ENCODE peak calls at places on chromosomes 7 and 10, in nine cellular contexts. One of them, this sample, is unnamed.
A peak's percentile ranks its signal among the peaks of the same experiment; 100 is the strongest.

GRCh38 chr10:86673827-86674581 is 5.7 kb downstream of the LDB3 start:
- DNase-seq in stimulated activated effector memory CD8-positive, alpha-beta T cell treated with anti-CD3 and anti-CD28 coated beads, Interleukin-12 subunit alpha, Interleukin-12 subunit beta, amount 100 ng/mL, for 72 hours: no peak
- DNase-seq in caudate nucleus: peak; percentile 28
- DNase-seq in dorsolateral prefrontal cortex: peak; percentile 49
- DNase-seq in activated CD4-positive, alpha-beta T cell treated with anti-CD3 and anti-CD28 coated beads for 24 hours: no peak
- DNase-seq in nephron progenitor cell: no peak
- DNase-seq in HepG2: no peak
- DNase-seq in EH: no peak
- DNase-seq in cardiac muscle cell: no peak
- DNase-seq in this sample: no peak

GRCh38 chr10:74056081-74056818 is 58.3 kb downstream of the VCL start:
- DNase-seq in dorsolateral prefrontal cortex: no peak
- DNase-seq in caudate nucleus: no peak
- DNase-seq in activated CD4-positive, alpha-beta T cell treated with anti-CD3 and anti-CD28 coated beads for 24 hours: no peak
- DNase-seq in EH: peak; percentile 77
- DNase-seq in nephron progenitor cell: no peak
- DNase-seq in HepG2: peak; percentile 65
- DNase-seq in cardiac muscle cell: peak; percentile 43
- DNase-seq in stimulated activated effector memory CD8-positive, alpha-beta T cell treated with anti-CD3 and anti-CD28 coated beads, Interleukin-12 subunit alpha, Interleukin-12 subunit beta, amount 100 ng/mL, for 72 hours: no peak
- DNase-seq in this sample: no peak

GRCh38 chr10:23314835-23315239 is 29.8 kb downstream of the C10orf67 start:
- DNase-seq in nephron progenitor cell: peak; percentile 50
- DNase-seq in stimulated activated effector memory CD8-positive, alpha-beta T cell treated with anti-CD3 and anti-CD28 coated beads, Interleukin-12 subunit alpha, Interleukin-12 subunit beta, amount 100 ng/mL, for 72 hours: peak; percentile 31
- DNase-seq in cardiac muscle cell: peak; percentile 82
- DNase-seq in dorsolateral prefrontal cortex: no peak
- DNase-seq in activated CD4-positive, alpha-beta T cell treated with anti-CD3 and anti-CD28 coated beads for 24 hours: no peak
- DNase-seq in HepG2: peak; percentile 64
- DNase-seq in caudate nucleus: no peak
- DNase-seq in EH: peak; percentile 84
- DNase-seq in this sample: peak; percentile 49

GRCh38 chr7:38744746-38745145 is 113.6 kb upstream of the AMPH start:
- DNase-seq in dorsolateral prefrontal cortex: no peak
- DNase-seq in EH: peak; percentile 75
- DNase-seq in caudate nucleus: no peak
- DNase-seq in activated CD4-positive, alpha-beta T cell treated with anti-CD3 and anti-CD28 coated beads for 24 hours: no peak
- DNase-seq in stimulated activated effector memory CD8-positive, alpha-beta T cell treated with anti-CD3 and anti-CD28 coated beads, Interleukin-12 subunit alpha, Interleukin-12 subunit beta, amount 100 ng/mL, for 72 hours: no peak
- DNase-seq in nephron progenitor cell: no peak
- DNase-seq in HepG2: no peak
- DNase-seq in cardiac muscle cell: no peak
- DNase-seq in this sample: no peak

GRCh38 chr7:23530901-23531793 is 634 bp downstream of the TRA2A start:
- DNase-seq in EH: peak; percentile 76
- DNase-seq in dorsolateral prefrontal cortex: peak; percentile 51
- DNase-seq in cardiac muscle cell: peak; percentile 68
- DNase-seq in activated CD4-positive, alpha-beta T cell treated with anti-CD3 and anti-CD28 coated beads for 24 hours: peak; percentile 35
- DNase-seq in nephron progenitor cell: peak; percentile 60
- DNase-seq in caudate nucleus: peak; percentile 46
- DNase-seq in stimulated activated effector memory CD8-positive, alpha-beta T cell treated with anti-CD3 and anti-CD28 coated beads, Interleukin-12 subunit alpha, Interleukin-12 subunit beta, amount 100 ng/mL, for 72 hours: peak; percentile 39
- DNase-seq in HepG2: peak; percentile 35
- DNase-seq in this sample: no peak

GRCh38 chr10:3425261-3425660 is 252.7 kb upstream of the PITRM1 start:
- DNase-seq in caudate nucleus: no peak
- DNase-seq in HepG2: no peak
- DNase-seq in stimulated activated effector memory CD8-positive, alpha-beta T cell treated with anti-CD3 and anti-CD28 coated beads, Interleukin-12 subunit alpha, Interleukin-12 subunit beta, amount 100 ng/mL, for 72 hours: no peak
- DNase-seq in activated CD4-positive, alpha-beta T cell treated with anti-CD3 and anti-CD28 coated beads for 24 hours: no peak
- DNase-seq in nephron progenitor cell: no peak
- DNase-seq in EH: no peak
- DNase-seq in cardiac muscle cell: no peak
- DNase-seq in dorsolateral prefrontal cortex: no peak
- DNase-seq in this sample: no peak

GRCh38 chr10:124539935-124540641 is 78.5 kb downstream of the LHPP start:
- DNase-seq in cardiac muscle cell: peak; percentile 78
- DNase-seq in EH: peak; percentile 42
- DNase-seq in HepG2: peak; percentile 22
- DNase-seq in stimulated activated effector memory CD8-positive, alpha-beta T cell treated with anti-CD3 and anti-CD28 coated beads, Interleukin-12 subunit alpha, Interleukin-12 subunit beta, amount 100 ng/mL, for 72 hours: peak; percentile 65
- DNase-seq in nephron progenitor cell: peak; percentile 82
- DNase-seq in activated CD4-positive, alpha-beta T cell treated with anti-CD3 and anti-CD28 coated beads for 24 hours: peak; percentile 56
- DNase-seq in dorsolateral prefrontal cortex: no peak
- DNase-seq in caudate nucleus: peak; percentile 27
- DNase-seq in this sample: peak; percentile 13

GRCh38 chr10:93208717-93209464 is 135.2 kb downstream of the CYP26A1 start:
- DNase-seq in nephron progenitor cell: no peak
- DNase-seq in HepG2: no peak
- DNase-seq in caudate nucleus: no peak
- DNase-seq in cardiac muscle cell: no peak
- DNase-seq in activated CD4-positive, alpha-beta T cell treated with anti-CD3 and anti-CD28 coated beads for 24 hours: no peak
- DNase-seq in EH: peak; percentile 69
- DNase-seq in dorsolateral prefrontal cortex: no peak
- DNase-seq in stimulated activated effector memory CD8-positive, alpha-beta T cell treated with anti-CD3 and anti-CD28 coated beads, Interleukin-12 subunit alpha, Interleukin-12 subunit beta, amount 100 ng/mL, for 72 hours: no peak
- DNase-seq in this sample: no peak

GRCh38 chr7:101575168-101575567 is 53.9 kb downstream of the MYL10 start:
- DNase-seq in cardiac muscle cell: no peak
- DNase-seq in dorsolateral prefrontal cortex: no peak
- DNase-seq in nephron progenitor cell: no peak
- DNase-seq in stimulated activated effector memory CD8-positive, alpha-beta T cell treated with anti-CD3 and anti-CD28 coated beads, Interleukin-12 subunit alpha, Interleukin-12 subunit beta, amount 100 ng/mL, for 72 hours: no peak
- DNase-seq in caudate nucleus: no peak
- DNase-seq in HepG2: no peak
- DNase-seq in activated CD4-positive, alpha-beta T cell treated with anti-CD3 and anti-CD28 coated beads for 24 hours: no peak
- DNase-seq in EH: no peak
- DNase-seq in this sample: no peak

GRCh38 chr10:102452672-102453340 is 1.5 kb upstream of the C10orf95 start:
- DNase-seq in dorsolateral prefrontal cortex: peak; percentile 62
- DNase-seq in cardiac muscle cell: no peak
- DNase-seq in HepG2: no peak
- DNase-seq in nephron progenitor cell: no peak
- DNase-seq in EH: peak; percentile 84
- DNase-seq in caudate nucleus: no peak
- DNase-seq in stimulated activated effector memory CD8-positive, alpha-beta T cell treated with anti-CD3 and anti-CD28 coated beads, Interleukin-12 subunit alpha, Interleukin-12 subunit beta, amount 100 ng/mL, for 72 hours: peak; percentile 49
- DNase-seq in activated CD4-positive, alpha-beta T cell treated with anti-CD3 and anti-CD28 coated beads for 24 hours: peak; percentile 63
- DNase-seq in this sample: no peak

GRCh38 chr10:62175256-62175655 is 93.4 kb downstream of the RTKN2 start:
- DNase-seq in cardiac muscle cell: no peak
- DNase-seq in stimulated activated effector memory CD8-positive, alpha-beta T cell treated with anti-CD3 and anti-CD28 coated beads, Interleukin-12 subunit alpha, Interleukin-12 subunit beta, amount 100 ng/mL, for 72 hours: no peak
- DNase-seq in nephron progenitor cell: no peak
- DNase-seq in EH: no peak
- DNase-seq in activated CD4-positive, alpha-beta T cell treated with anti-CD3 and anti-CD28 coated beads for 24 hours: no peak
- DNase-seq in dorsolateral prefrontal cortex: no peak
- DNase-seq in caudate nucleus: no peak
- DNase-seq in HepG2: no peak
- DNase-seq in this sample: no peak

GRCh38 chr10:86650151-86650550 is 4.2 kb upstream of the OPN4 start:
- DNase-seq in EH: no peak
- DNase-seq in stimulated activated effector memory CD8-positive, alpha-beta T cell treated with anti-CD3 and anti-CD28 coated beads, Interleukin-12 subunit alpha, Interleukin-12 subunit beta, amount 100 ng/mL, for 72 hours: no peak
- DNase-seq in activated CD4-positive, alpha-beta T cell treated with anti-CD3 and anti-CD28 coated beads for 24 hours: no peak
- DNase-seq in HepG2: no peak
- DNase-seq in caudate nucleus: no peak
- DNase-seq in cardiac muscle cell: no peak
- DNase-seq in nephron progenitor cell: no peak
- DNase-seq in dorsolateral prefrontal cortex: no peak
- DNase-seq in this sample: no peak

GRCh38 chr7:80640841-80641240 is 2.4 kb downstream of the CD36 start:
- DNase-seq in caudate nucleus: no peak
- DNase-seq in dorsolateral prefrontal cortex: no peak
- DNase-seq in nephron progenitor cell: no peak
- DNase-seq in activated CD4-positive, alpha-beta T cell treated with anti-CD3 and anti-CD28 coated beads for 24 hours: no peak
- DNase-seq in stimulated activated effector memory CD8-positive, alpha-beta T cell treated with anti-CD3 and anti-CD28 coated beads, Interleukin-12 subunit alpha, Interleukin-12 subunit beta, amount 100 ng/mL, for 72 hours: no peak
- DNase-seq in HepG2: no peak
- DNase-seq in cardiac muscle cell: no peak
- DNase-seq in EH: peak; percentile 84
- DNase-seq in this sample: no peak

GRCh38 chr10:42783181-42783549 is 570 bp downstream of the BMS1 start:
- DNase-seq in HepG2: peak; percentile 16
- DNase-seq in EH: peak; percentile 72
- DNase-seq in cardiac muscle cell: no peak
- DNase-seq in dorsolateral prefrontal cortex: no peak
- DNase-seq in activated CD4-positive, alpha-beta T cell treated with anti-CD3 and anti-CD28 coated beads for 24 hours: no peak
- DNase-seq in nephron progenitor cell: peak; percentile 10
- DNase-seq in caudate nucleus: no peak
- DNase-seq in stimulated activated effector memory CD8-positive, alpha-beta T cell treated with anti-CD3 and anti-CD28 coated beads, Interleukin-12 subunit alpha, Interleukin-12 subunit beta, amount 100 ng/mL, for 72 hours: no peak
- DNase-seq in this sample: no peak